ENCODE peak calls at places on chromosomes 2 and 18, in four cellular contexts. One of them, this sample, is unnamed. For H3K36me3, the result is how much of the 10 kb centered on the place peaks cover.

GRCh38 chr2:26916128-26916692 is 54.2 kb upstream of the MAPRE3 start:
- DNase-seq in GM12878: no peak
- DNase-seq in breast epithelium: no peak
- DNase-seq in PC-9: no peak
- DNase-seq in this sample: no peak

GRCh38 chr18:45920367-45920766 is 46.8 kb downstream of the EPG5 start:
- DNase-seq in PC-9: peak
- DNase-seq in GM12878: no peak
- DNase-seq in breast epithelium: peak
- DNase-seq in this sample: peak

GRCh38 chr2:169683054-169683424 is 11.2 kb downstream of the CFAP210 start:
- DNase-seq in GM12878: no peak
- DNase-seq in breast epithelium: no peak
- DNase-seq in PC-9: no peak
- DNase-seq in this sample: no peak

GRCh38 chr2:108968619-108969018 is 20.4 kb downstream of the EDAR start:
- DNase-seq in PC-9: peak
- DNase-seq in breast epithelium: no peak
- DNase-seq in GM12878: no peak
- DNase-seq in this sample: no peak

GRCh38 chr2:237271698-237272097 is 142.3 kb downstream of the COL6A3 start:
- DNase-seq in breast epithelium: no peak
- DNase-seq in PC-9: no peak
- DNase-seq in GM12878: no peak
- DNase-seq in this sample: no peak

GRCh38 chr2:237290249-237290648 is 123.7 kb downstream of the COL6A3 start:
- DNase-seq in GM12878: no peak
- DNase-seq in PC-9: no peak
- DNase-seq in breast epithelium: no peak
- DNase-seq in this sample: no peak

GRCh38 chr2:23491622-23492336 is 106.8 kb downstream of the KLHL29 start:
- DNase-seq in breast epithelium: no peak
- DNase-seq in GM12878: no peak
- DNase-seq in PC-9: no peak
- DNase-seq in this sample: no peak

GRCh38 chr2:154256136-154256535 is 384.4 kb downstream of the GALNT13 start:
- DNase-seq in PC-9: no peak
- DNase-seq in breast epithelium: no peak
- DNase-seq in GM12878: no peak
- DNase-seq in this sample: no peak

GRCh38 chr2:20594957-20595356 is 55.9 kb downstream of the HS1BP3 start:
- DNase-seq in breast epithelium: no peak
- DNase-seq in PC-9: no peak
- DNase-seq in GM12878: no peak
- DNase-seq in this sample: no peak

GRCh38 chr2:169034256-169034655 is 3.1 kb upstream of the ABCB11 start:
- DNase-seq in GM12878: no peak
- DNase-seq in breast epithelium: no peak
- DNase-seq in PC-9: no peak
- DNase-seq in this sample: no peak

GRCh38 chr2:62760555-62760954 is 55.0 kb downstream of the EHBP1 start:
- DNase-seq in PC-9: no peak
- DNase-seq in breast epithelium: no peak
- DNase-seq in GM12878: no peak
- DNase-seq in this sample: no peak

GRCh38 chr2:15901808-15902130 is 38.6 kb upstream of the MYCN start:
- DNase-seq in GM12878: no peak
- DNase-seq in PC-9: no peak
- DNase-seq in breast epithelium: no peak
- DNase-seq in this sample: no peak

GRCh38 chr2:36322108-36322507 is 33.5 kb upstream of the CRIM1 start:
- DNase-seq in breast epithelium: no peak
- DNase-seq in GM12878: no peak
- DNase-seq in PC-9: no peak
- DNase-seq in this sample: no peak

GRCh38 chr2:165406053-165406628 is 63.4 kb upstream of the CSRNP3 start:
- DNase-seq in breast epithelium: no peak
- DNase-seq in GM12878: no peak
- DNase-seq in PC-9: peak
- DNase-seq in this sample: no peak

GRCh38 chr2:180456811-180457210 is 449.7 kb upstream of the CWC22 start:
- DNase-seq in breast epithelium: no peak
- DNase-seq in PC-9: no peak
- DNase-seq in GM12878: no peak
- DNase-seq in this sample: no peak

GRCh38 chr2:45746888-45747287 is 95.4 kb downstream of the PRKCE start:
- DNase-seq in GM12878: no peak
- DNase-seq in PC-9: no peak
- DNase-seq in breast epithelium: no peak
- DNase-seq in this sample: no peak

GRCh38 chr2:54360055-54360792 is 95.9 kb upstream of the SPTBN1 start:
- DNase-seq in PC-9: no peak
- DNase-seq in breast epithelium: no peak
- DNase-seq in GM12878: no peak
- DNase-seq in this sample: peak

DNA sequence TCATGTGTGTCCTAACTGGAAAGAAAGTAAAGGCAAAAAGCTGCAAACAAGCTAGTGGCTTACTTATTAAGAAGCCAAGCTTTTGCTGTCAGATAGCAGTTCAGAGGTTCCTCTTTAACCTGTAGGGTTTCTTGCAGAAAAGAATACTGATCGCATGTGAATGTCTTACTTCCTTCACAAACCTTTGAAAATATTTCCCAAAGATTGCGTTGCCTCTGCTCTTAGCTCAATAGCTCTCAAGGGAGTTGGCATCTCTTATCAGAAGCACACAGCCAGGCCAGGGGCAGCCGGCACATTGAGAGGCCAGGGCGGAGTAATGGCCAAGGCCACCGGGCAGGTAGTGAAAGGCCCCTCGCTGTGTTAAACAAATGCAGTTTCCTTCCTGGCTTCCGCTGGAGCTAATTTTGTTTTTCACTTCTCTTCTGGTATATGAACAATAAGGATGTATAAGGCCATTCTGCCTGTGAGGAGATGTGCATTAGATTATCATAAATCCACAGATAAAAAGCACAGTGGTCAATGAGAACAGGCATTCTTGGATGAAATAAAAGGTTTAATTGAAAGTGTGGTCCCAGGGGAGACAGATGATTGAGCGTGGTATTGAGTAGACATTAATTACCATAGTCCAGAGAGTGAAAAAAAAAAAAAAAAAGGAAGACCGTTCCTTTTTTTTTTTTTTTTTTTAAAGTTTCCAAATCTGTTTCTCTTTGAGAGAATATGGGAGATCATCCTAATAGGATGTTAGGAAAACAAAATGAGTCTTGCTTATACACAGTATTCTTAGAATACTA is 542.3 kb upstream of the NRP2 start:
- DNase-seq in breast epithelium: no peak
- DNase-seq in GM12878: no peak
- DNase-seq in PC-9: no peak
- DNase-seq in this sample: no peak
- TF ChIP-seq CTCF in breast epithelium: no peak
- TF ChIP-seq CTCF in GM12878: no peak
- TF ChIP-seq CTCF in PC-9: no peak
- TF ChIP-seq CTCF in this sample: no peak

DNA sequence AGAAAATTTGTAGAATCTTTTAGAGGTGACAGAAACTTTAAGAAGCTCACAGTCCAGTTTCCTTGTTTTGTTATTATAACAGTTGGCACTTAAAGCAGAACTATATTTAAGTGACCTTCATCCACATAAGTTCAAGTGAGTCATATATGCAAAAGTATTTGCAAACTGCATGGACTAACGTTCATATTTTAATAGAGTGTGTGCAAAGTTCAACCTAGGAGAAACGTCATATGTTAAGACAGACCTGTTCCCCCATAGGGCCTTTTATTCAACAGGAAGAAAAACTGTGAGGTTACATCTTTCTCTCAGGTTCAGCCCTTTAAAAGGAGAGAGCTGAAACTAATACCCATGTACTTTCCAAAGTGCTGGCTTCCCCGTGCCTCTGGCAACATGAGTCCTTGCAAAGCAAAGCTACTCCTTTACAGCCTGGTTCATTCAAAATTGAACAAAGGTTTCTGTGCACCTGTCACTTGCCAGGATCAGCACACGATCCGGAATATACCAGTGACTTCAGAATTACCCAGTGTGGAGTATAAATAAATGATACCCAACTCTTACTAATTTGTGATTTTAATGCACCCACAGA is 280.0 kb upstream of the RAB12 start:
- DNase-seq in breast epithelium: no peak
- DNase-seq in GM12878: no peak
- DNase-seq in PC-9: peak
- DNase-seq in this sample: peak
- H3K4me3 ChIP-seq in breast epithelium: no peak
- H3K4me3 ChIP-seq in GM12878: no peak
- H3K4me3 ChIP-seq in PC-9: no peak
- H3K4me3 ChIP-seq in this sample: no peak

DNA sequence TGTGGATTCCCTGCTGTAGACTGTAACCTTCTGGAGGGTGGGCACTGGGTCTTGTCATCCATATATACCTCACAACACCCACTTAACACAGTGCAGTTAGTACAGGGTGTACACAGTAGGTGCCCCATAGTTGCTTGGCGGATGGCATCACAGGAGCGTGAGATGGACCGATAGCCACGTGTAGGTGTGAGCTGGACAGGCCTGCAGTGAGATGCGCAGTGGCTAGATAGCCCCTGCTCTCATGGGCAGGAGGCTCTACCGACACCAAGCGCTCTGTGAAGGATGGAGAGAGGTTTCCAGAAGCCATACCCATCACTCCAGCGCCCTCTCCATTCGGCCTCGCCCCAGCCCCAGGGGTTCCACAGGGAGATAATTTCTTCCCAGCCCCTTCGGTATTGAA is 49.5 kb downstream of the CAPN13 start:
- DNase-seq in breast epithelium: no peak
- DNase-seq in GM12878: no peak
- DNase-seq in PC-9: no peak
- DNase-seq in this sample: no peak
- H3K36me3 ChIP-seq in breast epithelium: under half
- H3K36me3 ChIP-seq in GM12878: under half
- H3K36me3 ChIP-seq in PC-9: under half
- H3K36me3 ChIP-seq in this sample: under half

GRCh38 chr2:112462178-112462577 is 19.8 kb upstream of the TTL start:
- DNase-seq in GM12878: no peak
- DNase-seq in breast epithelium: no peak
- DNase-seq in PC-9: no peak
- DNase-seq in this sample: no peak
- TF ChIP-seq CTCF in GM12878: no peak
- TF ChIP-seq CTCF in breast epithelium: no peak
- TF ChIP-seq CTCF in PC-9: no peak
- TF ChIP-seq CTCF in this sample: no peak

GRCh38 chr18:79248495-79249078 is 147.1 kb upstream of the NFATC1 start:
- DNase-seq in breast epithelium: no peak
- DNase-seq in PC-9: no peak
- DNase-seq in GM12878: no peak
- DNase-seq in this sample: no peak

GRCh38 chr18:79242246-79242645 is 153.5 kb upstream of the NFATC1 start:
- DNase-seq in GM12878: no peak
- DNase-seq in breast epithelium: no peak
- DNase-seq in PC-9: no peak
- DNase-seq in this sample: no peak

GRCh38 chr18:79250236-79250993 is 145.3 kb upstream of the NFATC1 start:
- DNase-seq in breast epithelium: no peak
- DNase-seq in PC-9: no peak
- DNase-seq in GM12878: no peak
- DNase-seq in this sample: no peak

GRCh38 chr18:79245517-79246001 is 150.2 kb upstream of the NFATC1 start:
- DNase-seq in breast epithelium: no peak
- DNase-seq in GM12878: no peak
- DNase-seq in PC-9: peak
- DNase-seq in this sample: no peak

DNA sequence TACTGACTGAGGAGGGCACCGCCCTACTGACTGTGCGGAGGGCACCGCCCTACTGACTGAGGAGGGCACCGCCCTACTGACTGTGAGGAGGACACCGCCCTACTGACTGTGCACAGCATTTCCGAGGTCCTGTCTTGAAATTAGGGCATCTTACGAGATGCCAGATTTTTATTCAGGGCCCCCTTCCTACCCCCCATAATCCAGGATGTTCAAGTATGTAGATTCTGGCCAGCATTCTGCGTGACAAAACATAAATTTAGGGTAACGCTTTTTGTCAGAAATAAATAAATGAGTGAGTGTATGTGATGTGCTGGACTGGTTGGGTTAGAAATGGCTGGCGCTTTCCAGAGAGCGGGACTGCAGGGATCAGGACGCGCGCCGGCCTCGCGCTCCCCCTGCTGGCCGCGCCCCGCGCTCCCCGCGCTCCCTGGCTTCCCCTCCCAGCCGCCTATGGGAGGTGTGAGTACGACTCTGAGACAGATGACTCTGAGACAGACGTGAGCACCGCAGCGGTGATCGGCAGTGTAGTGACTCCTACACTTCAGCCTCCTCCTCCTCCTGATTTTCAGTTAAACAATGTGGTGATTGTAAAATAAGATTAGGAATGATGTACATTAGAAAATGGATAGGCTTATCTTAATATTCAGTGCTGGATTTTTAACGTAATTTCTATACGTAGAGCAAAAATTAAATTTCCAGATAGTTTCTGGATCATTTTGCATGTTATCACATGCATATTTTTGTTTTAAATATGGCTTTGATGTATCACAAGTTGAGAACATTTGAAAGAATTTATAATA is 149.2 kb upstream of the NFATC1 start:
- DNase-seq in PC-9: peak
- DNase-seq in breast epithelium: peak
- DNase-seq in GM12878: peak
- DNase-seq in this sample: peak
- H3K4me3 ChIP-seq in PC-9: peak
- H3K4me3 ChIP-seq in breast epithelium: peak
- H3K4me3 ChIP-seq in GM12878: no peak
- H3K4me3 ChIP-seq in this sample: no peak

GRCh38 chr2:86031606-86032005 is 74.1 kb downstream of the POLR1A start:
- DNase-seq in GM12878: no peak
- DNase-seq in PC-9: no peak
- DNase-seq in breast epithelium: no peak
- DNase-seq in this sample: no peak

GRCh38 chr2:86031151-86031550 is 74.5 kb downstream of the POLR1A start:
- DNase-seq in PC-9: no peak
- DNase-seq in GM12878: no peak
- DNase-seq in breast epithelium: no peak
- DNase-seq in this sample: no peak

GRCh38 chr2:86028763-86029381 is 76.8 kb downstream of the POLR1A start:
- DNase-seq in GM12878: no peak
- DNase-seq in breast epithelium: no peak
- DNase-seq in PC-9: no peak
- DNase-seq in this sample: no peak

GRCh38 chr2:86027913-86028762 is 77.5 kb downstream of the POLR1A start:
- DNase-seq in GM12878: no peak
- DNase-seq in PC-9: no peak
- DNase-seq in breast epithelium: no peak
- DNase-seq in this sample: no peak

GRCh38 chr2:86029873-86030272 is 75.8 kb downstream of the POLR1A start:
- DNase-seq in PC-9: no peak
- DNase-seq in breast epithelium: no peak
- DNase-seq in GM12878: no peak
- DNase-seq in this sample: no peak
- H3K36me3 ChIP-seq in PC-9: under half
- H3K36me3 ChIP-seq in breast epithelium: under half
- H3K36me3 ChIP-seq in GM12878: half or more
- H3K36me3 ChIP-seq in this sample: under half